ENCODE peak calls at places on chromosomes 4 and X, in five cellular contexts. One of them, this sample, is unnamed.

GRCh38 chr4:1356181-1356998 is 9.4 kb downstream of the UVSSA start:
- DNase-seq in right cardiac atrium: peak
- DNase-seq in HTR-8/SVneo: peak
- DNase-seq in M059J: peak
- DNase-seq in tibial artery: peak
- DNase-seq in this sample: peak

GRCh38 chr4:183146478-183146877 is 47.4 kb downstream of the WWC2 start:
- DNase-seq in right cardiac atrium: no peak
- DNase-seq in HTR-8/SVneo: no peak
- DNase-seq in M059J: no peak
- DNase-seq in tibial artery: no peak
- DNase-seq in this sample: no peak

GRCh38 chr4:21697583-21697982 is 251.0 kb downstream of the KCNIP4 start:
- DNase-seq in right cardiac atrium: no peak
- DNase-seq in HTR-8/SVneo: peak
- DNase-seq in M059J: peak
- DNase-seq in tibial artery: no peak
- DNase-seq in this sample: peak

GRCh38 chr4:145507636-145508035 is 26.0 kb downstream of the SMAD1 start:
- DNase-seq in right cardiac atrium: no peak
- DNase-seq in HTR-8/SVneo: no peak
- DNase-seq in M059J: peak
- DNase-seq in tibial artery: no peak
- DNase-seq in this sample: peak

GRCh38 chr4:41360214-41360910 is 103.6 kb downstream of the UCHL1 start:
- DNase-seq in right cardiac atrium: peak
- DNase-seq in HTR-8/SVneo: no peak
- DNase-seq in M059J: peak
- DNase-seq in tibial artery: peak
- DNase-seq in this sample: peak

GRCh38 chrX:41276661-41277506 is 57.1 kb upstream of the DDX3X start:
- DNase-seq in right cardiac atrium: no peak
- DNase-seq in HTR-8/SVneo: no peak
- DNase-seq in M059J: peak
- DNase-seq in tibial artery: no peak
- DNase-seq in this sample: no peak

GRCh38 chr4:20253799-20254409 is 2.2 kb downstream of the SLIT2 start:
- DNase-seq in right cardiac atrium: peak
- DNase-seq in HTR-8/SVneo: no peak
- DNase-seq in M059J: peak
- DNase-seq in tibial artery: peak
- DNase-seq in this sample: peak

GRCh38 chr4:39353478-39354177 is 12.5 kb downstream of the RFC1 start:
- DNase-seq in right cardiac atrium: no peak
- DNase-seq in HTR-8/SVneo: no peak
- DNase-seq in M059J: peak
- DNase-seq in tibial artery: no peak
- DNase-seq in this sample: peak

GRCh38 chr4:177569443-177569842 is 127.2 kb upstream of the AGA start:
- DNase-seq in right cardiac atrium: no peak
- DNase-seq in HTR-8/SVneo: no peak
- DNase-seq in M059J: no peak
- DNase-seq in tibial artery: no peak
- DNase-seq in this sample: peak

GRCh38 chr4:26176621-26177121 is 144.1 kb upstream of the RBPJ start:
- DNase-seq in right cardiac atrium: no peak
- DNase-seq in HTR-8/SVneo: no peak
- DNase-seq in M059J: no peak
- DNase-seq in tibial artery: no peak
- DNase-seq in this sample: peak

GRCh38 chr4:141117935-141118334 is 15.3 kb downstream of the RNF150 start:
- DNase-seq in right cardiac atrium: no peak
- DNase-seq in HTR-8/SVneo: no peak
- DNase-seq in M059J: no peak
- DNase-seq in tibial artery: no peak
- DNase-seq in this sample: no peak

GRCh38 chr4:186770446-186771175 is 47.0 kb upstream of the FAT1 start:
- DNase-seq in right cardiac atrium: no peak
- DNase-seq in HTR-8/SVneo: peak
- DNase-seq in M059J: peak
- DNase-seq in tibial artery: no peak
- DNase-seq in this sample: peak

GRCh38 chrX:134004038-134004437 is 18.6 kb upstream of the GPC3 start:
- DNase-seq in right cardiac atrium: no peak
- DNase-seq in HTR-8/SVneo: no peak
- DNase-seq in M059J: no peak
- DNase-seq in tibial artery: no peak
- DNase-seq in this sample: no peak

GRCh38 chrX:1418901-1419544 is 27.1 kb upstream of the SLC25A6 start:
- DNase-seq in right cardiac atrium: no peak
- DNase-seq in HTR-8/SVneo: no peak
- DNase-seq in M059J: no peak
- DNase-seq in tibial artery: no peak
- DNase-seq in this sample: no peak

GRCh38 chr4:115119804-115120352 is 6.5 kb upstream of the NDST4 start:
- DNase-seq in right cardiac atrium: no peak
- DNase-seq in HTR-8/SVneo: no peak
- DNase-seq in M059J: no peak
- DNase-seq in tibial artery: no peak
- DNase-seq in this sample: no peak

GRCh38 chrX:151753313-151754041 is 18.9 kb downstream of the CNGA2 start:
- DNase-seq in right cardiac atrium: peak
- DNase-seq in HTR-8/SVneo: peak
- DNase-seq in M059J: peak
- DNase-seq in tibial artery: peak
- DNase-seq in this sample: peak

GRCh38 chrX:76919761-76920160 is 492.3 kb downstream of the MAGEE1 start:
- DNase-seq in right cardiac atrium: no peak
- DNase-seq in HTR-8/SVneo: no peak
- DNase-seq in M059J: no peak
- DNase-seq in tibial artery: no peak
- DNase-seq in this sample: no peak

GRCh38 chr4:8747467-8747841 is 124.2 kb downstream of the HMX1 start:
- DNase-seq in right cardiac atrium: no peak
- DNase-seq in HTR-8/SVneo: no peak
- DNase-seq in M059J: no peak
- DNase-seq in tibial artery: no peak
- DNase-seq in this sample: no peak

GRCh38 chr4:87316961-87317360 is 5.7 kb downstream of the HSD17B13 start:
- DNase-seq in right cardiac atrium: no peak
- DNase-seq in HTR-8/SVneo: no peak
- DNase-seq in M059J: no peak
- DNase-seq in tibial artery: no peak
- DNase-seq in this sample: no peak

GRCh38 chr4:152628128-152628527 is 51.7 kb downstream of the TMEM154 start:
- DNase-seq in right cardiac atrium: peak
- DNase-seq in HTR-8/SVneo: no peak
- DNase-seq in M059J: no peak
- DNase-seq in tibial artery: no peak
- DNase-seq in this sample: no peak

GRCh38 chr4:88240297-88240714 is 44.1 kb downstream of the PPM1K start:
- DNase-seq in right cardiac atrium: peak
- DNase-seq in HTR-8/SVneo: no peak
- DNase-seq in M059J: no peak
- DNase-seq in tibial artery: peak
- DNase-seq in this sample: no peak